ENCODE peak calls at places on chromosomes 1 and 21, in ten cellular contexts. X, F, C, P, I, Y, V, G, B and Q are unnamed samples. For H3K9me3 and H3K4me1, the result is how much of the 10 kb centered on the place peaks cover.

GRCh38 chr1:93518516-93518915 is 70.6 kb downstream of the FNBP1L start:
- DNase-seq in V (no peak), C (no peak), Y (no peak), G (no peak), X (no peak), B (no peak), I (no peak), F (no peak), P (no peak), Q (no peak)

GRCh38 chr1:183933528-183934179 is 103.9 kb downstream of the COLGALT2 start:
- DNase-seq in G (no peak), X (no peak), Y (no peak), I (no peak), C (no peak), P (no peak), F (no peak), V (no peak), B (no peak), Q (no peak)

GRCh38 chr1:77039739-77040138 is 172.5 kb downstream of the ST6GALNAC5 start:
- DNase-seq in C (no peak), X (peak), B (no peak), P (peak), F (no peak), V (no peak), I (no peak), Y (no peak), G (no peak), Q (no peak)

GRCh38 chr1:61117283-61117682 is 34.9 kb downstream of the NFIA start:
- DNase-seq in P (no peak), C (no peak), I (no peak), G (no peak), Y (no peak), F (no peak), X (no peak), V (no peak), B (no peak), Q (no peak)

GRCh38 chr1:116393015-116393414 is 20.0 kb downstream of the ATP1A1 start:
- DNase-seq in V (no peak), P (no peak), Y (no peak), X (no peak), I (no peak), B (no peak), G (no peak), F (no peak), C (no peak), Q (no peak)

GRCh38 chr1:98351506-98352038 is 309.9 kb upstream of the SNX7 start:
- DNase-seq in I (no peak), G (no peak), X (no peak), B (no peak), Y (no peak), F (no peak), C (no peak), P (no peak), V (no peak), Q (no peak)

GRCh38 chr1:184283999-184284398 is 102.8 kb upstream of the C1orf21 start:
- DNase-seq in C (no peak), X (peak), Y (no peak), V (no peak), F (no peak), G (no peak), B (peak), P (no peak), I (peak), Q (peak)

GRCh38 chr1:226731257-226731893 is 7.7 kb downstream of the ITPKB start:
- DNase-seq in B (no peak), C (no peak), G (no peak), V (no peak), P (no peak), X (no peak), I (no peak), Y (no peak), F (no peak), Q (no peak)

GRCh38 chr1:234520908-234521801 is 42.2 kb upstream of the TARBP1 start:
- DNase-seq in V (no peak), G (peak), C (no peak), I (no peak), Y (no peak), P (no peak), B (no peak), F (peak), X (no peak), Q (no peak)

GRCh38 chr1:187958207-187958606 is 1129.5 kb downstream of the PLA2G4A start:
- DNase-seq in G (no peak), P (no peak), I (no peak), F (no peak), V (no peak), C (no peak), X (no peak), Y (no peak), B (no peak), Q (no peak)

GRCh38 chr1:245704765-245705164 is 550.0 kb downstream of the KIF26B start:
- DNase-seq in G (no peak), F (no peak), I (no peak), Y (no peak), V (no peak), P (no peak), C (no peak), B (no peak), X (no peak), Q (no peak)

GRCh38 chr1:88646852-88647645 is 37.0 kb upstream of the PKN2 start:
- DNase-seq in Y (no peak), P (no peak), B (no peak), F (no peak), X (no peak), I (no peak), C (no peak), G (no peak), V (no peak), Q (no peak)

GRCh38 chr1:31441073-31441472 is 28.1 kb downstream of the SERINC2 start:
- DNase-seq in P (no peak), X (no peak), V (no peak), C (no peak), B (no peak), G (no peak), F (no peak), Y (no peak), I (no peak), Q (no peak)

GRCh38 chr1:36093919-36094318 is 5.2 kb downstream of the ADPRS start:
- DNase-seq in G (no peak), P (no peak), C (no peak), I (no peak), Y (no peak), F (no peak), X (peak), V (no peak), B (no peak), Q (peak)

GRCh38 chr21:33861125-33861524 is 54.5 kb downstream of the ATP5PO start:
- DNase-seq in Y (no peak), F (no peak), V (peak), I (no peak), B (no peak), G (no peak), P (no peak), C (no peak), X (no peak), Q (no peak)

GRCh38 chr1:93219443-93219842 is 38.9 kb downstream of the CCDC18 start:
- DNase-seq in P (no peak), V (no peak), F (peak), Y (peak), X (no peak), G (no peak), B (no peak), I (no peak), C (no peak), Q (no peak)

GRCh38 chr21:43644609-43645008 is 14.7 kb downstream of the HSF2BP start:
- DNase-seq in B (no peak), G (no peak), V (no peak), Y (no peak), X (peak), I (no peak), C (no peak), P (no peak), F (no peak), Q (no peak)

GRCh38 chr1:211326528-211327340 is at the start of gene TRAF5:
- DNase-seq in V (peak), C (no peak), P (peak), X (peak), G (peak), Y (no peak), B (peak), I (peak), F (peak), Q (peak)

GRCh38 chr21:40678681-40679284 is 168.2 kb downstream of the DSCAM start:
- DNase-seq in I (no peak), X (no peak), V (no peak), F (no peak), Y (no peak), C (no peak), P (no peak), B (no peak), G (no peak), Q (no peak)
- H3K4me3 ChIP-seq in I (no peak), X (no peak), V (no peak), F (no peak), Y (no peak), C (no peak), P (no peak), B (no peak), G (no peak), Q (no peak)

GRCh38 chr1:8373547-8374270 is 55.8 kb downstream of the SLC45A1 start:
- DNase-seq in Y (no peak), B (peak), P (peak), X (peak), G (peak), I (peak), F (no peak), C (no peak), V (peak), Q (peak)
- H3K9me3 ChIP-seq in Y (under half), B (under half), P (under half), X (under half), G (under half), I (under half), F (under half), C (under half), V (under half), Q (under half)

DNA sequence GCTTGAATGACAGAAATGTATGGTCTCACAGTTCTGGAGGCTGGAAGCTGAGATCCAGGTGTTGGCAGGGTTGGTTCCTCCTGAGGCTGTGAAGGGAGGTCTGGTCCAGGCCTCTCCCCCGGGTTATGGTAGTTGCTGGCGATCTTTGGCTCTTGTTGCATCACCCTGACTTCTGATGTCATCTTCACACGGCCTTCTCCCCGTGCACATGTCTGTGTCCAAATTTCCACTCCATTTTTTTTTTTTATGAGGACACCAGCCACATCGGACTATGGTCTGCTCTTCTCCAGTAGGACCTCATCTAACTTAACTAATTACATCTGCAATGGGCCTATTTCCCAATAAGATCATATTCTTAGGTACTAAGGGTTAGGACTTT is 232.2 kb downstream of the KCNJ6 start:
- DNase-seq in B (no peak), Y (no peak), X (no peak), C (no peak), F (no peak), V (no peak), I (no peak), G (no peak), P (no peak), Q (no peak)
- H3K4me1 ChIP-seq in B (under half), Y (under half), X (under half), C (under half), F (under half), V (under half), I (under half), G (under half), P (under half), Q (under half)

GRCh38 chr1:145986551-145986950 is 9.8 kb downstream of the TXNIP start:
- DNase-seq in F (no peak), V (peak), B (no peak), X (peak), Y (no peak), C (no peak), G (no peak), I (no peak), P (no peak), Q (peak)
- H3K4me3 ChIP-seq in F (no peak), V (no peak), B (no peak), X (no peak), Y (no peak), C (no peak), G (no peak), I (no peak), P (no peak), Q (no peak)

GRCh38 chr21:30480145-30480544 is at the start of gene KRTAP19-1:
- DNase-seq in V (no peak), Y (no peak), I (no peak), X (no peak), G (no peak), P (no peak), C (no peak), F (no peak), B (no peak), Q (no peak)

GRCh38 chr21:30486180-30486579 is 1.1 kb downstream of the KRTAP19-2 start:
- DNase-seq in C (no peak), I (no peak), V (no peak), B (no peak), X (no peak), G (no peak), P (no peak), F (no peak), Y (no peak), Q (no peak)

GRCh38 chr21:30478015-30478414 is 2.2 kb downstream of the KRTAP19-1 start:
- DNase-seq in F (no peak), I (no peak), C (no peak), G (no peak), P (no peak), X (no peak), V (no peak), Y (no peak), B (no peak), Q (peak)

GRCh38 chr21:30479259-30479658 is 908 bp downstream of the KRTAP19-1 start:
- DNase-seq in B (no peak), P (no peak), X (no peak), V (no peak), I (no peak), F (no peak), C (no peak), Y (no peak), G (no peak), Q (no peak)

DNA sequence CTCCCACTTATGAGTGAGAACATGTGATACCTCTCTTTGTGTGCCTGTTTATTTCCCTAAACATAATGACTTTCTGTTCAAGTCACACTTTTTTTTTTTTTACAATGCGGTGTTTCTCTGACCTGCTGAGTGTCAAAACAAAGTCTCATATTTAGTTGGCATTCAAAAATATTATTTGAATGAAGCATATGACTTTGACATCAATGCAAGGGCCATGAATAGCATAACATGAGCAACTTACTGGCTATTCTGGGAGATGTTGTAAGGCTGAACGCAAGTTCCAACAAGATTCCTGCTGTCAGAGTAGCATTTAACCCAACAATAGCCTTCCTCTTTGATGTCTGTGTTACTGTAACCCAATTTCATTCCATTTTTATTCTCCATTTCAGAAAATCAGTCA is 2.0 kb upstream of the KRTAP19-1 start:
- DNase-seq in X (no peak), Y (no peak), F (no peak), V (no peak), C (no peak), B (no peak), P (no peak), I (no peak), G (no peak), Q (no peak)
- H3K9me3 ChIP-seq in X (under half), Y (under half), F (under half), V (under half), C (under half), B (under half), P (under half), I (under half), G (under half), Q (under half)

GRCh38 chr21:45108808-45109800 is 34.7 kb downstream of the ADARB1 start:
- DNase-seq in P (no peak), C (no peak), Y (no peak), X (no peak), V (no peak), I (no peak), G (no peak), B (no peak), F (peak), Q (no peak)

GRCh38 chr21:45108034-45108790 is 33.8 kb downstream of the ADARB1 start:
- DNase-seq in Y (no peak), V (no peak), G (no peak), I (no peak), B (no peak), C (no peak), P (no peak), X (no peak), F (no peak), Q (no peak)

GRCh38 chr21:45111703-45112102 is 37.3 kb downstream of the ADARB1 start:
- DNase-seq in P (no peak), X (no peak), G (no peak), V (no peak), B (no peak), F (peak), I (no peak), C (no peak), Y (no peak), Q (peak)

GRCh38 chr21:45110873-45111624 is 36.7 kb downstream of the ADARB1 start:
- DNase-seq in Y (no peak), B (no peak), P (no peak), V (no peak), C (no peak), X (no peak), I (no peak), G (no peak), F (no peak), Q (no peak)

GRCh38 chr21:45109831-45110492 is 35.6 kb downstream of the ADARB1 start:
- DNase-seq in Y (peak), G (no peak), F (peak), V (no peak), X (no peak), C (no peak), B (no peak), P (no peak), I (peak), Q (no peak)
- H3K4me1 ChIP-seq in Y (under half), G (under half), F (under half), V (under half), X (under half), C (half or more), B (half or more), P (under half), I (under half), Q (under half)

GRCh38 chr1:153752072-153752471 is 23.1 kb upstream of the SLC27A3 start:
- DNase-seq in V (no peak), F (no peak), I (no peak), X (no peak), C (no peak), G (no peak), P (no peak), B (no peak), Y (no peak), Q (no peak)
- H3K4me3 ChIP-seq in V (no peak), F (no peak), I (no peak), X (no peak), C (no peak), G (no peak), P (no peak), B (no peak), Y (no peak), Q (no peak)